ENCODE peak calls at places on chromosomes 4 and X, in nine cellular contexts. One of them, this sample, is unnamed. For H3K4me1, the result is how much of the 10 kb centered on the place peaks cover.

GRCh38 chr4:3452376-3452775 is 10.6 kb downstream of the HGFAC start:
- DNase-seq in transverse colon: no peak
- DNase-seq in left ventricle myocardium inferior: peak
- DNase-seq in thoracic aorta: no peak
- DNase-seq in hepatocyte: no peak
- DNase-seq in testis: no peak
- DNase-seq in esophagus squamous epithelium: no peak
- DNase-seq in endothelial cell of umbilical vein: no peak
- DNase-seq in left lung: no peak
- DNase-seq in this sample: peak

GRCh38 chrX:131072871-131073571 is 14.9 kb downstream of the ARHGAP36 start:
- DNase-seq in testis: no peak
- DNase-seq in esophagus squamous epithelium: no peak
- DNase-seq in thoracic aorta: no peak
- DNase-seq in endothelial cell of umbilical vein: no peak
- DNase-seq in transverse colon: no peak
- DNase-seq in hepatocyte: no peak
- DNase-seq in left ventricle myocardium inferior: no peak
- DNase-seq in left lung: no peak
- DNase-seq in this sample: no peak

GRCh38 chr4:154822775-154823174 is 41.7 kb downstream of the RBM46 start:
- DNase-seq in left ventricle myocardium inferior: no peak
- DNase-seq in hepatocyte: no peak
- DNase-seq in left lung: no peak
- DNase-seq in endothelial cell of umbilical vein: no peak
- DNase-seq in thoracic aorta: no peak
- DNase-seq in transverse colon: no peak
- DNase-seq in testis: no peak
- DNase-seq in esophagus squamous epithelium: no peak
- DNase-seq in this sample: no peak

GRCh38 chr4:107994894-107995293 is 5.2 kb downstream of the HADH start:
- DNase-seq in testis: no peak
- DNase-seq in transverse colon: no peak
- DNase-seq in esophagus squamous epithelium: no peak
- DNase-seq in endothelial cell of umbilical vein: no peak
- DNase-seq in left ventricle myocardium inferior: no peak
- DNase-seq in hepatocyte: no peak
- DNase-seq in thoracic aorta: no peak
- DNase-seq in left lung: no peak
- DNase-seq in this sample: no peak

GRCh38 chrX:127552571-127552970 is 499.6 kb downstream of the ACTRT1 start:
- DNase-seq in endothelial cell of umbilical vein: no peak
- DNase-seq in hepatocyte: no peak
- DNase-seq in left ventricle myocardium inferior: no peak
- DNase-seq in transverse colon: no peak
- DNase-seq in esophagus squamous epithelium: no peak
- DNase-seq in testis: no peak
- DNase-seq in thoracic aorta: no peak
- DNase-seq in left lung: no peak
- DNase-seq in this sample: no peak

GRCh38 chr4:185464887-185465286 is 6.6 kb downstream of the CCDC110 start:
- DNase-seq in left lung: no peak
- DNase-seq in thoracic aorta: no peak
- DNase-seq in transverse colon: no peak
- DNase-seq in hepatocyte: no peak
- DNase-seq in testis: no peak
- DNase-seq in endothelial cell of umbilical vein: peak
- DNase-seq in left ventricle myocardium inferior: no peak
- DNase-seq in esophagus squamous epithelium: no peak
- DNase-seq in this sample: no peak

GRCh38 chr4:110619001-110619350 is 3.9 kb downstream of the PITX2 start:
- DNase-seq in testis: no peak
- DNase-seq in left ventricle myocardium inferior: no peak
- DNase-seq in transverse colon: no peak
- DNase-seq in endothelial cell of umbilical vein: no peak
- DNase-seq in hepatocyte: no peak
- DNase-seq in left lung: no peak
- DNase-seq in thoracic aorta: no peak
- DNase-seq in esophagus squamous epithelium: no peak
- DNase-seq in this sample: no peak

GRCh38 chr4:73185903-73186302 is 72.7 kb downstream of the ANKRD17 start:
- DNase-seq in testis: no peak
- DNase-seq in thoracic aorta: no peak
- DNase-seq in hepatocyte: no peak
- DNase-seq in endothelial cell of umbilical vein: no peak
- DNase-seq in left ventricle myocardium inferior: no peak
- DNase-seq in left lung: no peak
- DNase-seq in transverse colon: no peak
- DNase-seq in esophagus squamous epithelium: no peak
- DNase-seq in this sample: no peak

DNA sequence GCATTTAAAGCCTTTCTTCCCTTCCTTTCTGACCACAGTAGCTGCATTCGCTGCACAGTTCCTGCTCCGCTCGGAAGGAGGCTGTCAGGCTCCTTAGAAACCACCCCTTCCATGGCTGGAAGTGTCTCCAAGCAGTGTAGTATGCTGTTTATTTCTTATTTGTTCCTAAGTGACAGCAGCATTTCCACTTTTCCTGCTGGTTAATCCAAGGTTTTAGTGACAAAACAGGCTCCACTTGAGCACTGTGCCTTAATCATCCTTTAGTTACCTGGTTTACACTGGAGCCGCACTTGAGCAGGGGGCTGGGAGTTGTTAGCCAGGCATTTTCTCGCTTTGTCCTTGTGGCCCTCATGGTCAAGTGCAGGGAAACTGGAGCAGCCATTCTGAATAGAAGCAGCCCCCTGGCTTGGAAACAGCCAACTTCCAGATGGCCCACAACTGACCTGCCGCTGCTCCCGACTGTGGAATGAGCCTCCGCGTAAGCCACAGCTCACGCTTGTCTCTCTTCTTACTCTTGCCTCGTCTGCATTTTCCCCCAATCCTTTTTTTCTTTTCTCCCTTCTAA is 739.3 kb upstream of the TENM3 start:
- DNase-seq in left ventricle myocardium inferior: no peak
- DNase-seq in hepatocyte: no peak
- DNase-seq in esophagus squamous epithelium: no peak
- DNase-seq in endothelial cell of umbilical vein: no peak
- DNase-seq in testis: no peak
- DNase-seq in left lung: no peak
- DNase-seq in transverse colon: no peak
- DNase-seq in thoracic aorta: no peak
- DNase-seq in this sample: no peak
- TF ChIP-seq CTCF in left ventricle myocardium inferior: no peak
- TF ChIP-seq CTCF in hepatocyte: no peak
- TF ChIP-seq CTCF in esophagus squamous epithelium: no peak
- TF ChIP-seq CTCF in endothelial cell of umbilical vein: no peak
- TF ChIP-seq CTCF in testis: no peak
- TF ChIP-seq CTCF in left lung: no peak
- TF ChIP-seq CTCF in transverse colon: no peak
- TF ChIP-seq CTCF in thoracic aorta: no peak
- TF ChIP-seq CTCF in this sample: no peak

GRCh38 chr4:112290341-112290740 is 4.6 kb upstream of the TIFA start:
- DNase-seq in left ventricle myocardium inferior: no peak
- DNase-seq in transverse colon: no peak
- DNase-seq in testis: no peak
- DNase-seq in endothelial cell of umbilical vein: no peak
- DNase-seq in hepatocyte: no peak
- DNase-seq in esophagus squamous epithelium: no peak
- DNase-seq in left lung: no peak
- DNase-seq in thoracic aorta: no peak
- DNase-seq in this sample: no peak

GRCh38 chr4:112284662-112285411 is 867 bp downstream of the TIFA start:
- DNase-seq in testis: peak
- DNase-seq in hepatocyte: no peak
- DNase-seq in left lung: no peak
- DNase-seq in thoracic aorta: no peak
- DNase-seq in endothelial cell of umbilical vein: peak
- DNase-seq in transverse colon: peak
- DNase-seq in esophagus squamous epithelium: no peak
- DNase-seq in left ventricle myocardium inferior: no peak
- DNase-seq in this sample: no peak

GRCh38 chr4:112287258-112287873 is 1.7 kb upstream of the TIFA start:
- DNase-seq in esophagus squamous epithelium: no peak
- DNase-seq in hepatocyte: no peak
- DNase-seq in endothelial cell of umbilical vein: no peak
- DNase-seq in left lung: no peak
- DNase-seq in left ventricle myocardium inferior: no peak
- DNase-seq in testis: no peak
- DNase-seq in transverse colon: peak
- DNase-seq in thoracic aorta: no peak
- DNase-seq in this sample: no peak

GRCh38 chr4:112289407-112290253 is 3.9 kb upstream of the TIFA start:
- DNase-seq in left lung: no peak
- DNase-seq in transverse colon: no peak
- DNase-seq in endothelial cell of umbilical vein: no peak
- DNase-seq in hepatocyte: no peak
- DNase-seq in testis: no peak
- DNase-seq in left ventricle myocardium inferior: no peak
- DNase-seq in thoracic aorta: no peak
- DNase-seq in esophagus squamous epithelium: no peak
- DNase-seq in this sample: no peak

DNA sequence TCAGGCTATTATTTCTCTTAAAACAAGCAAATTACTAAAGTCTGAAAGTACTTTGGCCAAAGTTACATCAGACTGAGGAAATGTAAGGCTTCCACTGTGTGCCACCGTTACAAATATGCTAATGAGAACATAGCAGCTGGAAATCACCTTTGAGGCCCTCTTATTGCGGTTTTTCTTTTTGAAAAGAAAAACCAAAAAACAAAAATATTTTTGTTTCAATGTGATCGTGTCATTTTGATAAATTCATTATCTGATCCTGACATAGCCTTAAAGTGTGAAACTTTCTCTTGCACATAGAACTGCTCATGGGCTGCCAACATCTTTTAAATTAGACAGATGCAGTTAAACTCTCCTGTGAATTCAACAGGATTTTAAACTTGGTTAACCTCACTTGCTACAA is 2.8 kb upstream of the TIFA start:
- DNase-seq in transverse colon: no peak
- DNase-seq in hepatocyte: no peak
- DNase-seq in esophagus squamous epithelium: no peak
- DNase-seq in endothelial cell of umbilical vein: no peak
- DNase-seq in left ventricle myocardium inferior: no peak
- DNase-seq in thoracic aorta: no peak
- DNase-seq in left lung: no peak
- DNase-seq in testis: no peak
- DNase-seq in this sample: no peak
- H3K27ac ChIP-seq in transverse colon: no peak
- H3K27ac ChIP-seq in hepatocyte: no peak
- H3K27ac ChIP-seq in esophagus squamous epithelium: no peak
- H3K27ac ChIP-seq in endothelial cell of umbilical vein: no peak
- H3K27ac ChIP-seq in left ventricle myocardium inferior: no peak
- H3K27ac ChIP-seq in thoracic aorta: no peak
- H3K27ac ChIP-seq in left lung: peak
- H3K27ac ChIP-seq in testis: no peak
- H3K27ac ChIP-seq in this sample: no peak

GRCh38 chrX:48960291-48960690 is 2.9 kb upstream of the OTUD5 start:
- DNase-seq in endothelial cell of umbilical vein: no peak
- DNase-seq in left ventricle myocardium inferior: no peak
- DNase-seq in hepatocyte: no peak
- DNase-seq in esophagus squamous epithelium: no peak
- DNase-seq in left lung: no peak
- DNase-seq in thoracic aorta: no peak
- DNase-seq in testis: no peak
- DNase-seq in transverse colon: peak
- DNase-seq in this sample: no peak

GRCh38 chrX:48957477-48957826 is at the start of gene OTUD5:
- DNase-seq in esophagus squamous epithelium: no peak
- DNase-seq in testis: peak
- DNase-seq in left lung: peak
- DNase-seq in endothelial cell of umbilical vein: no peak
- DNase-seq in transverse colon: no peak
- DNase-seq in hepatocyte: peak
- DNase-seq in thoracic aorta: no peak
- DNase-seq in left ventricle myocardium inferior: peak
- DNase-seq in this sample: peak

GRCh38 chrX:48956728-48957414 is 536 bp downstream of the OTUD5 start:
- DNase-seq in endothelial cell of umbilical vein: peak
- DNase-seq in testis: peak
- DNase-seq in thoracic aorta: no peak
- DNase-seq in left lung: no peak
- DNase-seq in hepatocyte: peak
- DNase-seq in esophagus squamous epithelium: no peak
- DNase-seq in transverse colon: peak
- DNase-seq in left ventricle myocardium inferior: no peak
- DNase-seq in this sample: peak

GRCh38 chrX:48957827-48958634 is 624 bp upstream of the OTUD5 start:
- DNase-seq in hepatocyte: peak
- DNase-seq in transverse colon: peak
- DNase-seq in left lung: peak
- DNase-seq in esophagus squamous epithelium: peak
- DNase-seq in testis: peak
- DNase-seq in left ventricle myocardium inferior: peak
- DNase-seq in endothelial cell of umbilical vein: peak
- DNase-seq in thoracic aorta: peak
- DNase-seq in this sample: peak

DNA sequence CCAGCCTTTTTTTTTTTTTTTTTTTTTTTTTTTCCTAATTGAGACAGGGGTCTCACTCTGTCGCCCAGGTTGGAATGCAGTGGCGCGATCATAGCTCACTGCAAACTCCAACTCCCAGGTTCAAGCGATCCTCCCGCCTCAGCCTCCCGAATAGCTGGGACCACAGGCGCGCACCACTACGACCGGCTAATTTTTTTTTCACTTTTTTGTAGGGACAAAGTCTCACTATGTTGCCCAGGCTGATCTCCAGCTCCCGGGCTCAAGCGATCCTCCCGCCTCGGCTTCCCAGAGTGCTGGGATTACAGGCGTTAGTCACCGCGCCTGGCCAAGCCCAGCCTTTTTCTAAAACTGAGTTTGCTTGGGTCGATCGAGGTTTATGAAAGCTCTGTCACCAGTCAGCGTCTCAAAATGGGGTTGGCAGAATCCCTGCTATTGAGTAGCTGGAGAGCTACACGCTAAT is 1.3 kb upstream of the OTUD5 start:
- DNase-seq in hepatocyte: peak
- DNase-seq in thoracic aorta: peak
- DNase-seq in testis: no peak
- DNase-seq in esophagus squamous epithelium: no peak
- DNase-seq in left lung: no peak
- DNase-seq in endothelial cell of umbilical vein: peak
- DNase-seq in left ventricle myocardium inferior: peak
- DNase-seq in transverse colon: peak
- DNase-seq in this sample: peak
- H3K4me1 ChIP-seq in hepatocyte: under half
- H3K4me1 ChIP-seq in thoracic aorta: under half
- H3K4me1 ChIP-seq in testis: under half
- H3K4me1 ChIP-seq in esophagus squamous epithelium: under half
- H3K4me1 ChIP-seq in left lung: under half
- H3K4me1 ChIP-seq in endothelial cell of umbilical vein: under half
- H3K4me1 ChIP-seq in left ventricle myocardium inferior: under half
- H3K4me1 ChIP-seq in transverse colon: under half
- H3K4me1 ChIP-seq in this sample: under half

DNA sequence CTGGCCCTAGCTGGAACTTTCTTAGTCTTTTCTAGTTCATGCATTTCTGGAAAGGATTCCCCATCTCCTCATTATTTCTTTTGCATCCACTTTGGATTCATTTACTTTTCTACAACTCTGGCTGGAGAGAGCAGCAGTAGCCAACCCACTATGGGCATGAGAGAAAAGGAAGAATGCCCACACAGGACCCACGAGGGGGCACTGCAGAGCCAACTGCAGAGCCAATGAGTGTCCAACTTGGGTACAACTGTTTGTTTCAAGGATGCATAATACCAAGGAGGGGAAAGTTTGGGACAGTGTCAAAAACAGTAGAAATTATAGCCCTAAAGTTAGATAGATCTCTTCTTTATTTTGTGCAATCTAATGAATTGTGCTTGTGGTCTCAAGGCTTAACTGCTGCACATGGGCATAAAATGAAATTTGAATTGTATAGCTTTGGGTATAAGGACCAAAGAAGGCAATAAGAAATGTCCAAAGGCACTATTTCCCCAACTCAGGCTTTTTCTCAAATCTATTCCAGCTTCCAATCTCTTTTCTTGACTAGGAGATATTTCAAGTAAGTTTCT is 230.6 kb downstream of the NSUN7 start:
- DNase-seq in left ventricle myocardium inferior: no peak
- DNase-seq in transverse colon: no peak
- DNase-seq in hepatocyte: no peak
- DNase-seq in endothelial cell of umbilical vein: peak
- DNase-seq in thoracic aorta: no peak
- DNase-seq in testis: no peak
- DNase-seq in left lung: no peak
- DNase-seq in esophagus squamous epithelium: no peak
- DNase-seq in this sample: no peak
- TF ChIP-seq CTCF in left ventricle myocardium inferior: peak
- TF ChIP-seq CTCF in transverse colon: no peak
- TF ChIP-seq CTCF in hepatocyte: peak
- TF ChIP-seq CTCF in endothelial cell of umbilical vein: peak
- TF ChIP-seq CTCF in thoracic aorta: peak
- TF ChIP-seq CTCF in testis: no peak
- TF ChIP-seq CTCF in left lung: peak
- TF ChIP-seq CTCF in esophagus squamous epithelium: no peak
- TF ChIP-seq CTCF in this sample: peak

This sample was measured in psoas muscle.